ENCODE peak calls at places on chromosomes 3 and 15, in seven cellular contexts. One of them, this sample, is unnamed.

GRCh38 chr3:152930516-152930915 is 95.6 kb downstream of the P2RY1 start:
- DNase-seq in activated T-cell treated with anti-CD3 and anti-CD28 coated beads for 48 hours: no peak
- DNase-seq in stimulated activated CD8-positive, alpha-beta memory T cell treated with anti-CD3 and anti-CD28 coated beads, Interleukin-4, amount 100 ng/mL, for 24 hours: no peak
- DNase-seq in NCI-H82: no peak
- DNase-seq in ELF-1: no peak
- DNase-seq in endothelial cell: no peak
- DNase-seq in progenitor cell of endocrine pancreas: no peak
- DNase-seq in this sample: no peak

GRCh38 chr3:76624128-76624527 is 415.8 kb upstream of the ROBO2 start:
- DNase-seq in activated T-cell treated with anti-CD3 and anti-CD28 coated beads for 48 hours: no peak
- DNase-seq in stimulated activated CD8-positive, alpha-beta memory T cell treated with anti-CD3 and anti-CD28 coated beads, Interleukin-4, amount 100 ng/mL, for 24 hours: no peak
- DNase-seq in NCI-H82: no peak
- DNase-seq in ELF-1: no peak
- DNase-seq in endothelial cell: no peak
- DNase-seq in progenitor cell of endocrine pancreas: no peak
- DNase-seq in this sample: no peak

GRCh38 chr3:64216706-64217105 is 8.6 kb downstream of the PRICKLE2 start:
- DNase-seq in activated T-cell treated with anti-CD3 and anti-CD28 coated beads for 48 hours: no peak
- DNase-seq in stimulated activated CD8-positive, alpha-beta memory T cell treated with anti-CD3 and anti-CD28 coated beads, Interleukin-4, amount 100 ng/mL, for 24 hours: no peak
- DNase-seq in NCI-H82: peak
- DNase-seq in ELF-1: peak
- DNase-seq in endothelial cell: no peak
- DNase-seq in progenitor cell of endocrine pancreas: no peak
- DNase-seq in this sample: no peak

GRCh38 chr3:38031022-38031994 is 1.9 kb upstream of the PLCD1 start:
- DNase-seq in activated T-cell treated with anti-CD3 and anti-CD28 coated beads for 48 hours: peak
- DNase-seq in stimulated activated CD8-positive, alpha-beta memory T cell treated with anti-CD3 and anti-CD28 coated beads, Interleukin-4, amount 100 ng/mL, for 24 hours: no peak
- DNase-seq in NCI-H82: no peak
- DNase-seq in ELF-1: no peak
- DNase-seq in endothelial cell: no peak
- DNase-seq in progenitor cell of endocrine pancreas: no peak
- DNase-seq in this sample: no peak

GRCh38 chr15:60520041-60520824 is 41.3 kb upstream of the ICE2 start:
- DNase-seq in activated T-cell treated with anti-CD3 and anti-CD28 coated beads for 48 hours: no peak
- DNase-seq in stimulated activated CD8-positive, alpha-beta memory T cell treated with anti-CD3 and anti-CD28 coated beads, Interleukin-4, amount 100 ng/mL, for 24 hours: no peak
- DNase-seq in NCI-H82: no peak
- DNase-seq in ELF-1: no peak
- DNase-seq in endothelial cell: no peak
- DNase-seq in progenitor cell of endocrine pancreas: no peak
- DNase-seq in this sample: no peak

GRCh38 chr15:59105839-59106238 is 893 bp downstream of the CCNB2 start:
- DNase-seq in activated T-cell treated with anti-CD3 and anti-CD28 coated beads for 48 hours: no peak
- DNase-seq in stimulated activated CD8-positive, alpha-beta memory T cell treated with anti-CD3 and anti-CD28 coated beads, Interleukin-4, amount 100 ng/mL, for 24 hours: no peak
- DNase-seq in NCI-H82: no peak
- DNase-seq in ELF-1: no peak
- DNase-seq in endothelial cell: no peak
- DNase-seq in progenitor cell of endocrine pancreas: no peak
- DNase-seq in this sample: no peak

GRCh38 chr3:29708884-29709283 is 428.0 kb downstream of the RBMS3 start:
- DNase-seq in activated T-cell treated with anti-CD3 and anti-CD28 coated beads for 48 hours: no peak
- DNase-seq in stimulated activated CD8-positive, alpha-beta memory T cell treated with anti-CD3 and anti-CD28 coated beads, Interleukin-4, amount 100 ng/mL, for 24 hours: no peak
- DNase-seq in NCI-H82: no peak
- DNase-seq in ELF-1: no peak
- DNase-seq in endothelial cell: no peak
- DNase-seq in progenitor cell of endocrine pancreas: no peak
- DNase-seq in this sample: no peak

GRCh38 chr3:186592682-186593081 is 20.2 kb upstream of the AHSG start:
- DNase-seq in activated T-cell treated with anti-CD3 and anti-CD28 coated beads for 48 hours: no peak
- DNase-seq in stimulated activated CD8-positive, alpha-beta memory T cell treated with anti-CD3 and anti-CD28 coated beads, Interleukin-4, amount 100 ng/mL, for 24 hours: no peak
- DNase-seq in NCI-H82: no peak
- DNase-seq in ELF-1: no peak
- DNase-seq in endothelial cell: no peak
- DNase-seq in progenitor cell of endocrine pancreas: no peak
- DNase-seq in this sample: no peak

GRCh38 chr3:69865920-69866679 is 126.8 kb downstream of the MITF start:
- DNase-seq in activated T-cell treated with anti-CD3 and anti-CD28 coated beads for 48 hours: no peak
- DNase-seq in stimulated activated CD8-positive, alpha-beta memory T cell treated with anti-CD3 and anti-CD28 coated beads, Interleukin-4, amount 100 ng/mL, for 24 hours: no peak
- DNase-seq in NCI-H82: no peak
- DNase-seq in ELF-1: peak
- DNase-seq in endothelial cell: no peak
- DNase-seq in progenitor cell of endocrine pancreas: peak
- DNase-seq in this sample: no peak

GRCh38 chr3:180102134-180102533 is 65.4 kb upstream of the PEX5L start:
- DNase-seq in activated T-cell treated with anti-CD3 and anti-CD28 coated beads for 48 hours: no peak
- DNase-seq in stimulated activated CD8-positive, alpha-beta memory T cell treated with anti-CD3 and anti-CD28 coated beads, Interleukin-4, amount 100 ng/mL, for 24 hours: no peak
- DNase-seq in NCI-H82: no peak
- DNase-seq in ELF-1: peak
- DNase-seq in endothelial cell: no peak
- DNase-seq in progenitor cell of endocrine pancreas: no peak
- DNase-seq in this sample: no peak

This sample was measured in glutamatergic neuron.